ENCODE peak calls at places on chromosomes 5 and 9, in five cellular contexts. V is HCT116, G is tibial nerve, Q is A549, Y is sigmoid colon. I is an unnamed sample.

GRCh38 chr5:80220268-80220897 is 35.5 kb downstream of the SERINC5 start:
- DNase-seq in V (no peak), G (no peak), Q (no peak), Y (no peak), I (no peak)

GRCh38 chr5:180333661-180334060 is 19.5 kb downstream of the GFPT2 start:
- DNase-seq in V (peak; percentile 41), G (no peak), Q (peak; percentile 85), Y (peak; percentile 64), I (no peak)

GRCh38 chr5:10892135-10892910 is 131.3 kb upstream of the DAP start:
- DNase-seq in V (no peak), G (no peak), Q (no peak), Y (no peak), I (no peak)

GRCh38 chr5:133773247-133774202 is 161.2 kb upstream of the FSTL4 start:
- DNase-seq in V (no peak), G (no peak), Q (no peak), Y (no peak), I (no peak)

GRCh38 chr5:154829589-154830218 is 20.7 kb downstream of the FAXDC2 start:
- DNase-seq in V (peak; percentile 85), G (no peak), Q (no peak), Y (peak; percentile 54), I (peak; percentile 70)

GRCh38 chr9:127467621-127468020 is 16.3 kb downstream of the LRSAM1 start:
- DNase-seq in V (no peak), G (no peak), Q (no peak), Y (no peak), I (no peak)

GRCh38 chr9:2465921-2466460 is 155.6 kb upstream of the VLDLR start:
- DNase-seq in V (peak; percentile 36), G (no peak), Q (peak; percentile 31), Y (no peak), I (peak; percentile 10)

GRCh38 chr9:93291536-93292287 is 107.8 kb downstream of the WNK2 start:
- DNase-seq in V (no peak), G (no peak), Q (no peak), Y (no peak), I (no peak)

GRCh38 chr5:147911427-147911826 is 5.1 kb upstream of the C5orf46 start:
- DNase-seq in V (no peak), G (no peak), Q (no peak), Y (peak; percentile 93), I (peak; percentile 25)

GRCh38 chr5:96537386-96537785 is 104.3 kb upstream of the PCSK1 start:
- DNase-seq in V (no peak), G (no peak), Q (no peak), Y (no peak), I (no peak)

DNA sequence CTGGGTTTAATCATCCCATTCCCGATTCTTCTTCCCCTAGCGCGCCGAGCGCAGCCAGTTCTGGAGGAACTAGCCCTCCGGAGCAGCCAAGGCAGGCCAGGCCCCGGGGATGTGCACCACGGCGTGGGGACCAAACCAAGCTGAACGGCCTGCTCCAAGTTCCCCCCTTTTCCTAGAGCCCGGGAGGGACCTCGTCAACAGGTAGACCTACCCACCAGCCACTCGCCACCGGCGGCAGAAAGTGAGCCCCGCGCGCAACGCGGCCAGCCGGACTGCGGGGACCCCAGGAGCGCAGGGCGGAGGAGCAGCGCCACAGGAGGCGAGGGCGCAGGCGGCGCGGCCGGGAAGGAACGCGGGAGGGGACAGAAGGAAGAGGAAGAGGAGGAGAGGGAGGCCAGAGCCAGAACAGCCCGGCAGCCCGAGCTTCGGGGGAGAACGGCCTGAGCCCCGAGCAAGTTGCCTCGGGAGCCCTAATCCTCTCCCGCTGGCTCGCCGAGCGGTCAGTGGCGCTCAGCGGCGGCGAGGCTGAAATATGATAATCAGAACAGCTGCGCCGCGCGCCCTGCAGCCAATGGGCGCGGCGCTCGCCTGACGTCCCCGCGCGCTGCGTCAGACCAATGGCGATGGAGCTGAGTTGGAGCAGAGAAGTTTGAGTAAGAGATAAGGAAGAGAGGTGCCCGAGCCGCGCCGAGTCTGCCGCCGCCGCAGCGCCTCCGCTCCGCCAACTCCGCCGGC is at the start of gene ISL1:
- DNase-seq in V (peak; percentile 57), G (no peak), Q (peak; percentile 21), Y (peak; percentile 90), I (peak; percentile 63)
- TF ChIP-seq POLR2A in V (peak; percentile 44), G (no peak), Q (no peak), Y (peak; percentile 72), I (peak; percentile 55)

GRCh38 chr9:95333426-95333825 is 15.9 kb upstream of the FANCC start:
- DNase-seq in V (no peak), G (no peak), Q (no peak), Y (no peak), I (no peak)
- H3K27ac ChIP-seq in V (no peak overlapping the region), G (no peak overlapping the region), Q (no peak overlapping the region), Y (no peak overlapping the region), I (no peak overlapping the region)

GRCh38 chr5:1255081-1255561 is 29.9 kb downstream of the SLC6A18 start:
- DNase-seq in V (no peak), G (no peak), Q (no peak), Y (no peak), I (no peak)

GRCh38 chr5:1253456-1254105 is 28.4 kb downstream of the SLC6A18 start:
- DNase-seq in V (no peak), G (no peak), Q (no peak), Y (no peak), I (no peak)

GRCh38 chr5:1254196-1254595 is 29.0 kb downstream of the SLC6A18 start:
- DNase-seq in V (no peak), G (no peak), Q (no peak), Y (no peak), I (no peak)

GRCh38 chr5:1251678-1252580 is 26.7 kb downstream of the SLC6A18 start:
- DNase-seq in V (no peak), G (no peak), Q (no peak), Y (no peak), I (peak; percentile 54)

GRCh38 chr5:1252681-1253080 is 27.5 kb downstream of the SLC6A18 start:
- DNase-seq in V (no peak), G (no peak), Q (no peak), Y (no peak), I (no peak)
- TF ChIP-seq POLR2A in V (no peak), G (no peak), Q (no peak), Y (no peak), I (no peak)

DNA sequence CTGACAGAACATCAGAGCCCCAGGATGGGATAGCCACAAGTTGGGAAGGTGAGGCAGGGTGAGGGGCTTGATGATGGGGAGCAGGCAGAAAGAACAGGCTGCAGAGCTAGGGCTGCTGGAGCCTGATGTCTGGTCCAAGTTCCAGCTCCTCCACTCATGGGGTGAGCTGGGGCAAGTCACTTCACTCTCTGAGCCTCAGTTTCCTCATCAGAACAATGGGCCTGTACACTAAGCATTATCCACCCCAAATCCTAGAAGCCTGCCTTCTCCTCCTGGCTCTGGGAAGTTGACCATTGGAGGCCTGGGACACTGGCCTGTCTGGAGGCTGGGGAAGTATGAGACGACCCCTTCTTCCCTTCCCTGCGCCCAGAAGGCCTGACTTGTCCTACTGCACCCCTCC is 51.8 kb upstream of the PSD2 start:
- DNase-seq in V (no peak), G (no peak), Q (no peak), Y (no peak), I (no peak)
- H3K27ac ChIP-seq in V (no peak overlapping the region), G (no peak overlapping the region), Q (no peak overlapping the region), Y (no peak overlapping the region), I (no peak overlapping the region)

I was measured in transverse colon.